ENCODE peak calls at places on chromosomes 12 and 14, in six cellular contexts. F is Kasumi-1; Y is RKO; U is stimulated activated CD8-positive, alpha-beta memory T cell treated with anti-CD3 and anti-CD28 coated beads, Interleukin-4, amount 100 ng/mL, for 24 hours; H is A673; G is PC-3. E is an unnamed sample.

GRCh38 chr12:132263451-132264065 is 65.8 kb downstream of the GALNT9 start:
- DNase-seq in F (no peak), Y (no peak), U (no peak), H (no peak), G (no peak), E (no peak)

GRCh38 chr14:39265741-39266588 is 32.2 kb downstream of the MIA2 start:
- DNase-seq in F (peak), Y (peak), U (no peak), H (peak), G (peak), E (peak)

GRCh38 chr14:52351561-52352491 is 37.7 kb downstream of the PTGER2 start:
- DNase-seq in F (no peak), Y (no peak), U (no peak), H (no peak), G (peak), E (no peak)

GRCh38 chr12:3218150-3218845 is 141.1 kb downstream of the TSPAN9 start:
- DNase-seq in F (no peak), Y (no peak), U (no peak), H (peak), G (no peak), E (no peak)

GRCh38 chr14:61609143-61609851 is 86.0 kb upstream of the HIF1A start:
- DNase-seq in F (no peak), Y (no peak), U (no peak), H (no peak), G (peak), E (peak)

GRCh38 chr14:62126885-62127478 is 364.8 kb downstream of the SNAPC1 start:
- DNase-seq in F (peak), Y (peak), U (no peak), H (peak), G (peak), E (peak)

GRCh38 chr14:50741571-50741970 is 73.5 kb upstream of the SAV1 start:
- DNase-seq in F (no peak), Y (no peak), U (no peak), H (peak), G (peak), E (no peak)

GRCh38 chr12:2251485-2252179 is 198.8 kb downstream of the CACNA1C start:
- DNase-seq in F (no peak), Y (no peak), U (no peak), H (peak), G (no peak), E (no peak)

GRCh38 chr12:78864483-78865296 is at the start of gene SYT1:
- DNase-seq in F (no peak), Y (no peak), U (no peak), H (peak), G (peak), E (peak)

GRCh38 chr14:101772770-101773169 is 11.3 kb downstream of the PPP2R5C start:
- DNase-seq in F (no peak), Y (no peak), U (no peak), H (no peak), G (peak), E (no peak)

GRCh38 chr14:95664546-95664945 is 21.7 kb upstream of the TCL1B start:
- DNase-seq in F (no peak), Y (no peak), U (no peak), H (no peak), G (no peak), E (no peak)

GRCh38 chr14:30191639-30192279 is 264.1 kb upstream of the PRKD1 start:
- DNase-seq in F (no peak), Y (no peak), U (no peak), H (no peak), G (no peak), E (no peak)

GRCh38 chr14:35229495-35230089 is 62.6 kb upstream of the PSMA6 start:
- DNase-seq in F (peak), Y (peak), U (no peak), H (peak), G (peak), E (no peak)

GRCh38 chr12:128578045-128578444 is 245.7 kb downstream of the SLC15A4 start:
- DNase-seq in F (no peak), Y (no peak), U (no peak), H (peak), G (no peak), E (no peak)

GRCh38 chr14:94136575-94137331 is 7.3 kb upstream of the IFI27L2 start:
- DNase-seq in F (peak), Y (peak), U (peak), H (peak), G (peak), E (peak)

GRCh38 chr12:3203713-3204112 is 126.5 kb downstream of the TSPAN9 start:
- DNase-seq in F (no peak), Y (no peak), U (no peak), H (no peak), G (no peak), E (no peak)

GRCh38 chr12:47889040-47889439 is 15.8 kb downstream of the VDR start:
- DNase-seq in F (peak), Y (no peak), U (no peak), H (no peak), G (no peak), E (no peak)

GRCh38 chr12:98637068-98637467 is 7.5 kb downstream of the IKBIP start:
- DNase-seq in F (no peak), Y (no peak), U (no peak), H (no peak), G (no peak), E (no peak)

GRCh38 chr14:69079188-69079742 is 73.7 kb downstream of the DCAF5 start:
- DNase-seq in F (no peak), Y (no peak), U (no peak), H (peak), G (peak), E (no peak)

GRCh38 chr12:85076688-85077430 is 40.7 kb downstream of the LRRIQ1 start:
- DNase-seq in F (peak), Y (peak), U (no peak), H (peak), G (peak), E (peak)

GRCh38 chr12:70365648-70366518 is at the start of gene KCNMB4:
- DNase-seq in F (peak), Y (no peak), U (peak), H (peak), G (peak), E (peak)

GRCh38 chr14:99026471-99026870 is 245.5 kb downstream of the BCL11B start:
- DNase-seq in F (no peak), Y (peak), U (no peak), H (peak), G (peak), E (no peak)

GRCh38 chr14:70660967-70661871 is 19.5 kb downstream of the TTC9 start:
- DNase-seq in F (no peak), Y (no peak), U (no peak), H (peak), G (no peak), E (peak)

GRCh38 chr14:67987596-67987995 is 168.0 kb downstream of the RAD51B start:
- DNase-seq in F (peak), Y (no peak), U (no peak), H (no peak), G (no peak), E (no peak)

GRCh38 chr12:130862161-130862560 is 9.7 kb upstream of the RAN start:
- DNase-seq in F (no peak), Y (no peak), U (no peak), H (no peak), G (no peak), E (no peak)

GRCh38 chr12:131371580-131372475 is 339.1 kb upstream of the SFSWAP start:
- DNase-seq in F (no peak), Y (no peak), U (no peak), H (no peak), G (no peak), E (no peak)

GRCh38 chr12:612886-613285 is 50.4 kb downstream of the NINJ2 start:
- DNase-seq in F (no peak), Y (no peak), U (no peak), H (no peak), G (no peak), E (no peak)

GRCh38 chr12:82835217-82835616 is 148.5 kb downstream of the TMTC2 start:
- DNase-seq in F (no peak), Y (peak), U (no peak), H (no peak), G (peak), E (no peak)

GRCh38 chr12:25110260-25110659 is 84.7 kb downstream of the DNAI7 start:
- DNase-seq in F (no peak), Y (no peak), U (no peak), H (no peak), G (no peak), E (no peak)

GRCh38 chr12:114681149-114681849 is 2.7 kb downstream of the TBX3 start:
- DNase-seq in F (no peak), Y (peak), U (no peak), H (no peak), G (peak), E (no peak)

GRCh38 chr12:95653761-95654546 is 102.7 kb upstream of the USP44 start:
- DNase-seq in F (no peak), Y (peak), U (no peak), H (no peak), G (peak), E (no peak)

GRCh38 chr12:57086951-57087688 is 1.8 kb upstream of the NAB2 start:
- DNase-seq in F (peak), Y (peak), U (peak), H (peak), G (peak), E (peak)

GRCh38 chr12:120856980-120857379 is 47.2 kb downstream of the SPPL3 start:
- DNase-seq in F (peak), Y (no peak), U (no peak), H (peak), G (peak), E (no peak)

GRCh38 chr12:42483534-42483857 is 106.0 kb downstream of the PRICKLE1 start:
- DNase-seq in F (no peak), Y (no peak), U (peak), H (peak), G (peak), E (no peak)

GRCh38 chr12:92945659-92946220 is 16.6 kb upstream of the EEA1 start:
- DNase-seq in F (no peak), Y (no peak), U (no peak), H (no peak), G (no peak), E (no peak)

E was measured in G401.